ENCODE peak calls at places on chromosomes 11 and 22, in seven cellular contexts. K is A549, J is left ventricle myocardium inferior, Y is suprapubic skin, G is upper lobe of right lung, W is SJSA1, A is A172. P is an unnamed sample.

GRCh38 chr11:47354913-47355282 is 2.4 kb upstream of the MYBPC3 start:
- DNase-seq in K (peak; percentile 53), J (no peak), Y (no peak), G (no peak), W (no peak), A (no peak), P (no peak)

GRCh38 chr22:44597616-44598015 is 99.6 kb upstream of the RTL6 start:
- DNase-seq in K (no peak), J (no peak), Y (no peak), G (no peak), W (no peak), A (no peak), P (no peak)

GRCh38 chr22:32622004-32622761 is 147.6 kb downstream of the FBXO7 start:
- DNase-seq in K (no peak), J (peak; percentile 62), Y (no peak), G (no peak), W (peak; percentile 82), A (peak; percentile 26), P (peak; percentile 76)

GRCh38 chr11:117217685-117218084 is 14.2 kb downstream of the PCSK7 start:
- DNase-seq in K (no peak), J (no peak), Y (peak; percentile 28), G (no peak), W (no peak), A (no peak), P (peak; percentile 78)

GRCh38 chr11:12177739-12178338 is 67.4 kb downstream of the MICAL2 start:
- DNase-seq in K (no peak), J (no peak), Y (no peak), G (peak; percentile 64), W (no peak), A (no peak), P (no peak)

GRCh38 chr11:113014262-113014661 is 53.0 kb downstream of the NCAM1 start:
- DNase-seq in K (no peak), J (no peak), Y (no peak), G (no peak), W (no peak), A (no peak), P (no peak)

GRCh38 chr11:76288166-76288978 is 82.1 kb upstream of the WNT11 start:
- DNase-seq in K (no peak), J (no peak), Y (no peak), G (no peak), W (no peak), A (no peak), P (no peak)

GRCh38 chr22:46848227-46848626 is 85.8 kb downstream of the TBC1D22A start:
- DNase-seq in K (no peak), J (no peak), Y (no peak), G (no peak), W (no peak), A (no peak), P (no peak)

GRCh38 chr11:69730500-69730899 is 26.7 kb upstream of the FGF19 start:
- DNase-seq in K (no peak), J (no peak), Y (no peak), G (no peak), W (no peak), A (no peak), P (no peak)

GRCh38 chr11:73285721-73286120 is 13.6 kb downstream of the P2RY6 start:
- DNase-seq in K (no peak), J (no peak), Y (no peak), G (peak; percentile 28), W (no peak), A (no peak), P (peak; percentile 37)

GRCh38 chr11:29173660-29174062 is 843.2 kb downstream of the KCNA4 start:
- DNase-seq in K (peak; percentile 18), J (no peak), Y (no peak), G (no peak), W (peak; percentile 92), A (peak; percentile 81), P (no peak)

GRCh38 chr11:106309070-106309684 is 231.7 kb downstream of the AASDHPPT start:
- DNase-seq in K (no peak), J (no peak), Y (no peak), G (no peak), W (no peak), A (no peak), P (no peak)

GRCh38 chr11:113494021-113494420 is 18.8 kb upstream of the DRD2 start:
- DNase-seq in K (no peak), J (no peak), Y (no peak), G (no peak), W (no peak), A (no peak), P (no peak)

GRCh38 chr11:44949160-44950035 is 1.3 kb downstream of the TP53I11 start:
- DNase-seq in K (peak; percentile 58), J (no peak), Y (no peak), G (peak; percentile 75), W (peak; percentile 58), A (no peak), P (no peak)

GRCh38 chr22:44952863-44953790 is 56.7 kb downstream of the PHF21B start:
- DNase-seq in K (no peak), J (no peak), Y (no peak), G (no peak), W (no peak), A (no peak), P (no peak)

GRCh38 chr22:19959043-19959586 is 17.5 kb upstream of the TXNRD2 start:
- DNase-seq in K (no peak), J (peak; percentile 83), Y (peak; percentile 87), G (peak; percentile 88), W (no peak), A (no peak), P (peak; percentile 94)

GRCh38 chr22:43183496-43184263 is 3.3 kb downstream of the TTLL12 start:
- DNase-seq in K (no peak), J (no peak), Y (no peak), G (peak; percentile 63), W (peak; percentile 82), A (no peak), P (no peak)

GRCh38 chr11:27626269-27626937 is 73.9 kb downstream of the BDNF start:
- DNase-seq in K (no peak), J (no peak), Y (no peak), G (no peak), W (no peak), A (no peak), P (no peak)

GRCh38 chr11:46413755-46414465 is 22.3 kb upstream of the CHRM4 start:
- DNase-seq in K (peak; percentile 57), J (no peak), Y (no peak), G (peak; percentile 8), W (no peak), A (no peak), P (no peak)

GRCh38 chr22:42926034-42926433 is 69.0 kb upstream of the ARFGAP3 start:
- DNase-seq in K (no peak), J (no peak), Y (no peak), G (peak; percentile 61), W (no peak), A (peak; percentile 10), P (peak; percentile 76)

GRCh38 chr11:72661486-72661885 is 12.7 kb downstream of the PDE2A start:
- DNase-seq in K (no peak), J (no peak), Y (no peak), G (no peak), W (no peak), A (no peak), P (no peak)